ENCODE peak calls at places on chromosome 11, in four cellular contexts. One of them, this sample, is unnamed.

GRCh38 chr11:15551897-15552851 is 437.5 kb downstream of the INSC start:
- DNase-seq in T-helper 1 cell: no peak
- DNase-seq in AG04450: no peak
- DNase-seq in naive thymus-derived CD8-positive, alpha-beta T cell: no peak
- DNase-seq in this sample: no peak

GRCh38 chr11:120130176-120130980 is 7.5 kb downstream of the TRIM29 start:
- DNase-seq in AG04450: no peak
- DNase-seq in T-helper 1 cell: no peak
- DNase-seq in naive thymus-derived CD8-positive, alpha-beta T cell: no peak
- DNase-seq in this sample: no peak

GRCh38 chr11:81658722-81659121 is 1074.9 kb downstream of the FAM181B start:
- DNase-seq in AG04450: no peak
- DNase-seq in naive thymus-derived CD8-positive, alpha-beta T cell: no peak
- DNase-seq in T-helper 1 cell: no peak
- DNase-seq in this sample: peak

GRCh38 chr11:1481483-1481825 is 5.1 kb downstream of the MOB2 start:
- DNase-seq in T-helper 1 cell: no peak
- DNase-seq in AG04450: no peak
- DNase-seq in naive thymus-derived CD8-positive, alpha-beta T cell: no peak
- DNase-seq in this sample: no peak

GRCh38 chr11:44301856-44302231 is 8.1 kb downstream of the ALX4 start:
- DNase-seq in T-helper 1 cell: no peak
- DNase-seq in naive thymus-derived CD8-positive, alpha-beta T cell: no peak
- DNase-seq in AG04450: no peak
- DNase-seq in this sample: peak

GRCh38 chr11:111820059-111820375 is 51.4 kb downstream of the ALG9 start:
- DNase-seq in AG04450: no peak
- DNase-seq in naive thymus-derived CD8-positive, alpha-beta T cell: no peak
- DNase-seq in T-helper 1 cell: no peak
- DNase-seq in this sample: no peak

GRCh38 chr11:28730336-28730735 is 622.1 kb downstream of the METTL15 start:
- DNase-seq in naive thymus-derived CD8-positive, alpha-beta T cell: no peak
- DNase-seq in AG04450: no peak
- DNase-seq in T-helper 1 cell: no peak
- DNase-seq in this sample: peak

GRCh38 chr11:109747839-109748238 is 325.8 kb downstream of the C11orf87 start:
- DNase-seq in T-helper 1 cell: no peak
- DNase-seq in AG04450: no peak
- DNase-seq in naive thymus-derived CD8-positive, alpha-beta T cell: no peak
- DNase-seq in this sample: no peak

GRCh38 chr11:12544986-12545775 is 129.0 kb upstream of the TEAD1 start:
- DNase-seq in naive thymus-derived CD8-positive, alpha-beta T cell: no peak
- DNase-seq in T-helper 1 cell: no peak
- DNase-seq in AG04450: no peak
- DNase-seq in this sample: no peak

GRCh38 chr11:17543574-17544180 is 539 bp downstream of the USH1C start:
- DNase-seq in naive thymus-derived CD8-positive, alpha-beta T cell: no peak
- DNase-seq in AG04450: no peak
- DNase-seq in T-helper 1 cell: no peak
- DNase-seq in this sample: no peak

GRCh38 chr11:16177688-16178087 is 178.7 kb downstream of the SOX6 start:
- DNase-seq in T-helper 1 cell: no peak
- DNase-seq in naive thymus-derived CD8-positive, alpha-beta T cell: no peak
- DNase-seq in AG04450: no peak
- DNase-seq in this sample: no peak

GRCh38 chr11:67627788-67628624 is 1.7 kb downstream of the NUDT8 start:
- DNase-seq in AG04450: no peak
- DNase-seq in naive thymus-derived CD8-positive, alpha-beta T cell: no peak
- DNase-seq in T-helper 1 cell: no peak
- DNase-seq in this sample: no peak

GRCh38 chr11:11243790-11244469 is 109.1 kb downstream of the CSNK2A3 start:
- DNase-seq in T-helper 1 cell: no peak
- DNase-seq in AG04450: no peak
- DNase-seq in naive thymus-derived CD8-positive, alpha-beta T cell: no peak
- DNase-seq in this sample: peak

GRCh38 chr11:5737091-5737490 is 843 bp downstream of the OR56B1 start:
- DNase-seq in AG04450: peak
- DNase-seq in T-helper 1 cell: no peak
- DNase-seq in naive thymus-derived CD8-positive, alpha-beta T cell: no peak
- DNase-seq in this sample: peak

GRCh38 chr11:78350101-78350645 is 67.4 kb downstream of the GAB2 start:
- DNase-seq in naive thymus-derived CD8-positive, alpha-beta T cell: no peak
- DNase-seq in AG04450: peak
- DNase-seq in T-helper 1 cell: no peak
- DNase-seq in this sample: peak

GRCh38 chr11:43806976-43807375 is 73.7 kb upstream of the ALKBH3 start:
- DNase-seq in T-helper 1 cell: no peak
- DNase-seq in AG04450: no peak
- DNase-seq in naive thymus-derived CD8-positive, alpha-beta T cell: no peak
- DNase-seq in this sample: no peak

GRCh38 chr11:93710239-93710638 is 31.1 kb downstream of the TAF1D start:
- DNase-seq in T-helper 1 cell: no peak
- DNase-seq in AG04450: no peak
- DNase-seq in naive thymus-derived CD8-positive, alpha-beta T cell: no peak
- DNase-seq in this sample: no peak

GRCh38 chr11:28107726-28108618 is at the start of the genes KIF18A and METTL15:
- DNase-seq in T-helper 1 cell: peak
- DNase-seq in naive thymus-derived CD8-positive, alpha-beta T cell: peak
- DNase-seq in AG04450: peak
- DNase-seq in this sample: peak

GRCh38 chr11:67024966-67025365 is 2.0 kb downstream of the SYT12 start:
- DNase-seq in AG04450: no peak
- DNase-seq in naive thymus-derived CD8-positive, alpha-beta T cell: no peak
- DNase-seq in T-helper 1 cell: no peak
- DNase-seq in this sample: no peak

GRCh38 chr11:14380947-14381555 is 22.1 kb upstream of the RRAS2 start:
- DNase-seq in T-helper 1 cell: no peak
- DNase-seq in naive thymus-derived CD8-positive, alpha-beta T cell: peak
- DNase-seq in AG04450: no peak
- DNase-seq in this sample: peak

GRCh38 chr11:109026891-109027489 is 362.1 kb downstream of the DDX10 start:
- DNase-seq in AG04450: no peak
- DNase-seq in T-helper 1 cell: no peak
- DNase-seq in naive thymus-derived CD8-positive, alpha-beta T cell: no peak
- DNase-seq in this sample: peak

GRCh38 chr11:114179234-114179941 is 116.8 kb upstream of the NNMT start:
- DNase-seq in T-helper 1 cell: no peak
- DNase-seq in AG04450: no peak
- DNase-seq in naive thymus-derived CD8-positive, alpha-beta T cell: no peak
- DNase-seq in this sample: no peak

GRCh38 chr11:85665756-85666155 is 827 bp upstream of the CREBZF start:
- DNase-seq in naive thymus-derived CD8-positive, alpha-beta T cell: no peak
- DNase-seq in AG04450: no peak
- DNase-seq in T-helper 1 cell: no peak
- DNase-seq in this sample: no peak